ENCODE peak calls at places on chromosome 4, in ten cellular contexts. G, Q, I, E, N, F, H, R, O and Y are unnamed samples.

GRCh38 chr4:169283114-169283509 is 12.4 kb upstream of the SH3RF1 start:
- DNase-seq in F (no peak), Q (no peak), H (peak; percentile 92), I (no peak), N (no peak), R (no peak), G (peak; percentile 89), E (no peak), O (no peak), Y (no peak)

GRCh38 chr4:79178770-79179169 is 147.1 kb downstream of the NAA11 start:
- DNase-seq in H (no peak), O (no peak), F (no peak), N (no peak), E (no peak), G (peak; percentile 38), Q (no peak), I (no peak), R (no peak), Y (no peak)

GRCh38 chr4:182189107-182189878 is 53.9 kb upstream of the TENM3 start:
- DNase-seq in O (no peak), R (no peak), N (no peak), E (no peak), Q (no peak), H (peak; percentile 91), G (peak; percentile 80), F (no peak), I (no peak), Y (no peak)

GRCh38 chr4:101968364-101968763 is 177.8 kb downstream of the BANK1 start:
- DNase-seq in G (no peak), R (no peak), E (no peak), Q (no peak), O (no peak), I (no peak), H (no peak), N (no peak), F (no peak), Y (no peak)

GRCh38 chr4:7414046-7414445 is 20.7 kb downstream of the PSAPL1 start:
- DNase-seq in Q (no peak), E (no peak), I (peak; percentile 37), O (no peak), N (no peak), F (no peak), H (no peak), G (no peak), R (peak; percentile 59), Y (peak; percentile 49)

GRCh38 chr4:41883988-41884737 is 51.1 kb upstream of the TMEM33 start:
- DNase-seq in N (no peak), R (no peak), F (no peak), H (no peak), E (no peak), Q (no peak), I (no peak), G (no peak), O (no peak), Y (no peak)

GRCh38 chr4:26220704-26221103 is 100.1 kb upstream of the RBPJ start:
- DNase-seq in E (no peak), R (no peak), I (no peak), H (peak; percentile 33), O (no peak), Q (no peak), G (no peak), F (no peak), N (no peak), Y (no peak)

GRCh38 chr4:24643774-24644520 is 59.6 kb upstream of the DHX15 start:
- DNase-seq in Q (no peak), G (no peak), H (no peak), F (no peak), O (no peak), R (peak; percentile 10), E (no peak), N (no peak), I (no peak), Y (no peak)

GRCh38 chr4:152668338-152668964 is 11.3 kb downstream of the TMEM154 start:
- DNase-seq in R (no peak), F (no peak), I (no peak), O (no peak), N (no peak), E (no peak), H (no peak), G (no peak), Q (no peak), Y (no peak)

GRCh38 chr4:147056951-147057630 is 111.4 kb upstream of the TTC29 start:
- DNase-seq in Q (no peak), R (no peak), F (no peak), N (no peak), E (no peak), I (no peak), G (no peak), O (no peak), H (peak; percentile 24), Y (no peak)

GRCh38 chr4:140426610-140427103 is 791 bp downstream of the CLGN start:
- DNase-seq in N (peak; percentile 19), O (peak; percentile 46), Q (peak; percentile 47), E (no peak), F (no peak), I (no peak), G (no peak), H (no peak), R (no peak), Y (no peak)
- TF ChIP-seq CTCF in N (peak; percentile 24), O (no peak), Q (peak; percentile 18), E (no peak), F (peak; percentile 34), I (no peak), G (peak; percentile 36), H (no peak), R (no peak), Y (peak; percentile 19)

GRCh38 chr4:150974750-150975149 is 40.3 kb downstream of the LRBA start:
- DNase-seq in E (no peak), I (no peak), R (no peak), O (no peak), Q (no peak), N (no peak), H (no peak), G (no peak), F (no peak), Y (no peak)

GRCh38 chr4:150978738-150979575 is 36.1 kb downstream of the LRBA start:
- DNase-seq in H (no peak), I (no peak), N (no peak), O (no peak), F (no peak), R (no peak), E (no peak), Q (no peak), G (no peak), Y (no peak)

GRCh38 chr4:150974251-150974640 is 40.8 kb downstream of the LRBA start:
- DNase-seq in Q (no peak), I (no peak), E (no peak), H (no peak), R (no peak), O (no peak), F (no peak), G (no peak), N (no peak), Y (no peak)

GRCh38 chr4:150973626-150974250 is 41.3 kb downstream of the LRBA start:
- DNase-seq in O (no peak), F (no peak), N (no peak), Q (no peak), R (no peak), H (no peak), G (no peak), I (no peak), E (no peak), Y (no peak)

GRCh38 chr4:150976478-150977118 is 38.5 kb downstream of the LRBA start:
- DNase-seq in H (no peak), O (no peak), E (no peak), Q (no peak), N (no peak), F (peak; percentile 52), I (no peak), G (no peak), R (no peak), Y (no peak)
- TF ChIP-seq CTCF in H (no peak), O (no peak), E (no peak), Q (no peak), N (no peak), F (peak; percentile 52), I (peak; percentile 69), G (peak; percentile 5), R (no peak), Y (peak; percentile 33)

GRCh38 chr4:177667687-177668086 is 225.4 kb upstream of the AGA start:
- DNase-seq in Q (no peak), O (no peak), N (no peak), G (no peak), H (no peak), E (no peak), I (no peak), R (no peak), F (no peak), Y (no peak)
- TF ChIP-seq CTCF in Q (peak; percentile 25), O (peak; percentile 42), N (peak; percentile 20), G (peak; percentile 12), H (peak; percentile 52), E (no peak), I (peak; percentile 31), R (no peak), F (peak; percentile 38), Y (peak; percentile 45)

GRCh38 chr4:109658871-109659410 is 44.3 kb downstream of the CASP6 start:
- DNase-seq in E (no peak), N (no peak), F (no peak), H (no peak), R (no peak), O (no peak), Q (no peak), I (no peak), G (no peak), Y (no peak)
- TF ChIP-seq CTCF in E (no peak), N (no peak), F (peak; percentile 17), H (peak; percentile 16), R (peak; percentile 34), O (peak; percentile 12), Q (peak; percentile 19), I (no peak), G (no peak), Y (no peak)